ENCODE peak calls at places on chromosomes 12 and 14, in ten cellular contexts. One of them, this sample, is unnamed. For H3K4me1, the result is how much of the 10 kb centered on the place peaks cover.

GRCh38 chr14:71855399-71856036 is 76.7 kb upstream of the RGS6 start:
- DNase-seq in lower lobe of right lung: peak
- DNase-seq in GM23338: peak
- DNase-seq in left ventricle myocardium inferior: peak
- DNase-seq in hepatocyte: peak
- DNase-seq in CD8-positive, alpha-beta T cell: peak
- DNase-seq in cardiac muscle cell: peak
- DNase-seq in mucosa of descending colon: peak
- DNase-seq in pancreas: no peak
- DNase-seq in colonic mucosa: peak
- DNase-seq in this sample: peak

GRCh38 chr12:15629108-15629507 is 160.1 kb downstream of the EPS8 start:
- DNase-seq in lower lobe of right lung: no peak
- DNase-seq in GM23338: peak
- DNase-seq in left ventricle myocardium inferior: peak
- DNase-seq in hepatocyte: peak
- DNase-seq in CD8-positive, alpha-beta T cell: no peak
- DNase-seq in cardiac muscle cell: peak
- DNase-seq in mucosa of descending colon: no peak
- DNase-seq in pancreas: no peak
- DNase-seq in colonic mucosa: peak
- DNase-seq in this sample: no peak

GRCh38 chr14:102498005-102498677 is 11.4 kb downstream of the ANKRD9 start:
- DNase-seq in lower lobe of right lung: no peak
- DNase-seq in GM23338: peak
- DNase-seq in left ventricle myocardium inferior: no peak
- DNase-seq in hepatocyte: peak
- DNase-seq in CD8-positive, alpha-beta T cell: no peak
- DNase-seq in cardiac muscle cell: no peak
- DNase-seq in mucosa of descending colon: peak
- DNase-seq in pancreas: no peak
- DNase-seq in colonic mucosa: no peak
- DNase-seq in this sample: no peak

GRCh38 chr12:77122661-77123060 is 57.3 kb upstream of the E2F7 start:
- DNase-seq in lower lobe of right lung: no peak
- DNase-seq in GM23338: no peak
- DNase-seq in left ventricle myocardium inferior: no peak
- DNase-seq in hepatocyte: no peak
- DNase-seq in CD8-positive, alpha-beta T cell: no peak
- DNase-seq in cardiac muscle cell: no peak
- DNase-seq in mucosa of descending colon: no peak
- DNase-seq in pancreas: no peak
- DNase-seq in colonic mucosa: no peak
- DNase-seq in this sample: no peak

GRCh38 chr14:105084741-105085571 is 19.7 kb upstream of the GPR132 start:
- DNase-seq in lower lobe of right lung: no peak
- DNase-seq in GM23338: no peak
- DNase-seq in left ventricle myocardium inferior: no peak
- DNase-seq in hepatocyte: no peak
- DNase-seq in CD8-positive, alpha-beta T cell: no peak
- DNase-seq in cardiac muscle cell: no peak
- DNase-seq in mucosa of descending colon: peak
- DNase-seq in pancreas: peak
- DNase-seq in colonic mucosa: no peak
- DNase-seq in this sample: no peak

GRCh38 chr12:131755305-131756113 is 44.6 kb downstream of the SFSWAP start:
- DNase-seq in lower lobe of right lung: no peak
- DNase-seq in GM23338: peak
- DNase-seq in left ventricle myocardium inferior: no peak
- DNase-seq in hepatocyte: peak
- DNase-seq in CD8-positive, alpha-beta T cell: no peak
- DNase-seq in cardiac muscle cell: peak
- DNase-seq in mucosa of descending colon: peak
- DNase-seq in pancreas: no peak
- DNase-seq in colonic mucosa: no peak
- DNase-seq in this sample: no peak

GRCh38 chr12:112285600-112286401 is 96.4 kb downstream of the HECTD4 start:
- DNase-seq in lower lobe of right lung: no peak
- DNase-seq in GM23338: no peak
- DNase-seq in left ventricle myocardium inferior: no peak
- DNase-seq in hepatocyte: no peak
- DNase-seq in CD8-positive, alpha-beta T cell: no peak
- DNase-seq in cardiac muscle cell: no peak
- DNase-seq in mucosa of descending colon: no peak
- DNase-seq in pancreas: no peak
- DNase-seq in colonic mucosa: no peak
- DNase-seq in this sample: no peak

GRCh38 chr12:80868576-80868975 is 69.2 kb downstream of the LIN7A start:
- DNase-seq in lower lobe of right lung: no peak
- DNase-seq in GM23338: no peak
- DNase-seq in left ventricle myocardium inferior: no peak
- DNase-seq in hepatocyte: peak
- DNase-seq in CD8-positive, alpha-beta T cell: no peak
- DNase-seq in cardiac muscle cell: no peak
- DNase-seq in mucosa of descending colon: no peak
- DNase-seq in pancreas: no peak
- DNase-seq in colonic mucosa: no peak
- DNase-seq in this sample: no peak

GRCh38 chr14:33903369-33903768 is 47.5 kb downstream of the EGLN3 start:
- DNase-seq in lower lobe of right lung: no peak
- DNase-seq in GM23338: no peak
- DNase-seq in left ventricle myocardium inferior: no peak
- DNase-seq in hepatocyte: no peak
- DNase-seq in CD8-positive, alpha-beta T cell: no peak
- DNase-seq in cardiac muscle cell: no peak
- DNase-seq in mucosa of descending colon: no peak
- DNase-seq in pancreas: no peak
- DNase-seq in colonic mucosa: no peak
- DNase-seq in this sample: no peak

GRCh38 chr12:84779169-84779568 is 133.4 kb downstream of the SLC6A15 start:
- DNase-seq in lower lobe of right lung: no peak
- DNase-seq in GM23338: peak
- DNase-seq in left ventricle myocardium inferior: no peak
- DNase-seq in hepatocyte: no peak
- DNase-seq in CD8-positive, alpha-beta T cell: no peak
- DNase-seq in cardiac muscle cell: no peak
- DNase-seq in mucosa of descending colon: no peak
- DNase-seq in pancreas: no peak
- DNase-seq in colonic mucosa: no peak
- DNase-seq in this sample: no peak

GRCh38 chr12:57586832-57587429 is 4.1 kb upstream of the PIP4K2C start:
- DNase-seq in lower lobe of right lung: no peak
- DNase-seq in GM23338: no peak
- DNase-seq in left ventricle myocardium inferior: no peak
- DNase-seq in hepatocyte: no peak
- DNase-seq in CD8-positive, alpha-beta T cell: no peak
- DNase-seq in cardiac muscle cell: no peak
- DNase-seq in mucosa of descending colon: no peak
- DNase-seq in pancreas: no peak
- DNase-seq in colonic mucosa: no peak
- DNase-seq in this sample: no peak

GRCh38 chr14:89165189-89165809 is 251.7 kb downstream of the FOXN3 start:
- DNase-seq in lower lobe of right lung: no peak
- DNase-seq in GM23338: no peak
- DNase-seq in left ventricle myocardium inferior: no peak
- DNase-seq in hepatocyte: no peak
- DNase-seq in CD8-positive, alpha-beta T cell: no peak
- DNase-seq in cardiac muscle cell: no peak
- DNase-seq in mucosa of descending colon: no peak
- DNase-seq in pancreas: no peak
- DNase-seq in colonic mucosa: no peak
- DNase-seq in this sample: no peak

GRCh38 chr14:99707921-99708320 is 23.8 kb downstream of the CYP46A1 start:
- DNase-seq in lower lobe of right lung: no peak
- DNase-seq in GM23338: no peak
- DNase-seq in left ventricle myocardium inferior: no peak
- DNase-seq in hepatocyte: no peak
- DNase-seq in CD8-positive, alpha-beta T cell: peak
- DNase-seq in cardiac muscle cell: no peak
- DNase-seq in mucosa of descending colon: no peak
- DNase-seq in pancreas: no peak
- DNase-seq in colonic mucosa: no peak
- DNase-seq in this sample: no peak
- H3K4me1 ChIP-seq in lower lobe of right lung: under half
- H3K4me1 ChIP-seq in GM23338: under half
- H3K4me1 ChIP-seq in left ventricle myocardium inferior: under half
- H3K4me1 ChIP-seq in hepatocyte: under half
- H3K4me1 ChIP-seq in CD8-positive, alpha-beta T cell: under half
- H3K4me1 ChIP-seq in cardiac muscle cell: under half
- H3K4me1 ChIP-seq in mucosa of descending colon: under half
- H3K4me1 ChIP-seq in pancreas: under half
- H3K4me1 ChIP-seq in colonic mucosa: under half
- H3K4me1 ChIP-seq in this sample: under half

DNA sequence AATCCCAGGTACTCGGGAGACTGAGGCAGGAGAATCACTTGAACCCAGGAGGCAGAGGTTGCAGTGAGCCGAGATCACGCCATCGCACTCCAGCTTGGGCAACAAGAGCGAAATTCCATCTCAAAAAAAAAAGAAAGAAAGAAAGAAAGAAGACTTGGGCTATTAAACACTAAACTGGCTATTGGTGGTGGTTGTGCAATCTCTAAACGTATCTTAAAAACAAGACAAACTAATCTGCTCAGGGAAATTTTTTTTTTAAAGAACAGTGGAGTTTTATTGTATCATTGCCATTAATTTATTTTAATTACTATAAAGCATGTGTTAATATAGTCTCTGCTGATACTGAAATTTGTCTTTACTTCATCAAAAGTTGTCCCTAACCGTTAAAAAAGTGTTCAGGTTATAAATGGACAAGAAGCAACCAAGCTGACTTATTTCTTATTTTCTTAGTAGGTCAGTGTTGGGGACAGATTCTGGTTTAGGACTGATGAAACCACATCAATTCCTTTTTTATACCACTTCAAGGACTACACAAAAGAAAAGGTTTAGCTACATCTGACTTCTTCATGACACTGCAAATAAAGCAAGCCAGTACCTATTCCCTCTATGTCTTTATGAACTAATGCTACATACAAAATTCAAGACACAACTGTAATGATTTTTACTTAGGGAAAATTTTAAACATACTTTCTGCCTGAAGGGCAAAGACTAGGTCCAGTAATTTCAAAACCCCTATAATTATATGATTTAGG is 68.7 kb upstream of the KRAS start:
- DNase-seq in lower lobe of right lung: no peak
- DNase-seq in GM23338: no peak
- DNase-seq in left ventricle myocardium inferior: no peak
- DNase-seq in hepatocyte: no peak
- DNase-seq in CD8-positive, alpha-beta T cell: no peak
- DNase-seq in cardiac muscle cell: no peak
- DNase-seq in mucosa of descending colon: no peak
- DNase-seq in pancreas: no peak
- DNase-seq in colonic mucosa: no peak
- DNase-seq in this sample: no peak
- H3K4me3 ChIP-seq in lower lobe of right lung: no peak
- H3K4me3 ChIP-seq in GM23338: no peak
- H3K4me3 ChIP-seq in left ventricle myocardium inferior: no peak
- H3K4me3 ChIP-seq in hepatocyte: no peak
- H3K4me3 ChIP-seq in CD8-positive, alpha-beta T cell: no peak
- H3K4me3 ChIP-seq in cardiac muscle cell: no peak
- H3K4me3 ChIP-seq in mucosa of descending colon: no peak
- H3K4me3 ChIP-seq in pancreas: no peak
- H3K4me3 ChIP-seq in colonic mucosa: no peak
- H3K4me3 ChIP-seq in this sample: no peak

GRCh38 chr14:77988096-77988870 is 181.9 kb upstream of the NRXN3 start:
- DNase-seq in lower lobe of right lung: no peak
- DNase-seq in GM23338: no peak
- DNase-seq in left ventricle myocardium inferior: no peak
- DNase-seq in hepatocyte: no peak
- DNase-seq in CD8-positive, alpha-beta T cell: no peak
- DNase-seq in cardiac muscle cell: no peak
- DNase-seq in mucosa of descending colon: no peak
- DNase-seq in pancreas: no peak
- DNase-seq in colonic mucosa: no peak
- DNase-seq in this sample: no peak

GRCh38 chr14:77988966-77989365 is 181.2 kb upstream of the NRXN3 start:
- DNase-seq in lower lobe of right lung: no peak
- DNase-seq in GM23338: no peak
- DNase-seq in left ventricle myocardium inferior: peak
- DNase-seq in hepatocyte: no peak
- DNase-seq in CD8-positive, alpha-beta T cell: no peak
- DNase-seq in cardiac muscle cell: no peak
- DNase-seq in mucosa of descending colon: no peak
- DNase-seq in pancreas: no peak
- DNase-seq in colonic mucosa: no peak
- DNase-seq in this sample: no peak

GRCh38 chr14:77989441-77989891 is 180.7 kb upstream of the NRXN3 start:
- DNase-seq in lower lobe of right lung: no peak
- DNase-seq in GM23338: no peak
- DNase-seq in left ventricle myocardium inferior: peak
- DNase-seq in hepatocyte: no peak
- DNase-seq in CD8-positive, alpha-beta T cell: no peak
- DNase-seq in cardiac muscle cell: no peak
- DNase-seq in mucosa of descending colon: no peak
- DNase-seq in pancreas: no peak
- DNase-seq in colonic mucosa: no peak
- DNase-seq in this sample: no peak

GRCh38 chr14:77986808-77987207 is 183.4 kb upstream of the NRXN3 start:
- DNase-seq in lower lobe of right lung: no peak
- DNase-seq in GM23338: no peak
- DNase-seq in left ventricle myocardium inferior: no peak
- DNase-seq in hepatocyte: no peak
- DNase-seq in CD8-positive, alpha-beta T cell: no peak
- DNase-seq in cardiac muscle cell: no peak
- DNase-seq in mucosa of descending colon: no peak
- DNase-seq in pancreas: no peak
- DNase-seq in colonic mucosa: no peak
- DNase-seq in this sample: no peak

GRCh38 chr14:77991128-77991772 is 178.9 kb upstream of the NRXN3 start:
- DNase-seq in lower lobe of right lung: no peak
- DNase-seq in GM23338: peak
- DNase-seq in left ventricle myocardium inferior: no peak
- DNase-seq in hepatocyte: no peak
- DNase-seq in CD8-positive, alpha-beta T cell: no peak
- DNase-seq in cardiac muscle cell: peak
- DNase-seq in mucosa of descending colon: no peak
- DNase-seq in pancreas: no peak
- DNase-seq in colonic mucosa: no peak
- DNase-seq in this sample: no peak
- TF ChIP-seq CTCF in lower lobe of right lung: no peak
- TF ChIP-seq CTCF in GM23338: peak
- TF ChIP-seq CTCF in left ventricle myocardium inferior: peak
- TF ChIP-seq CTCF in hepatocyte: peak
- TF ChIP-seq CTCF in CD8-positive, alpha-beta T cell: no peak
- TF ChIP-seq CTCF in cardiac muscle cell: peak
- TF ChIP-seq CTCF in mucosa of descending colon: no peak
- TF ChIP-seq CTCF in pancreas: no peak
- TF ChIP-seq CTCF in colonic mucosa: no peak
- TF ChIP-seq CTCF in this sample: no peak

DNA sequence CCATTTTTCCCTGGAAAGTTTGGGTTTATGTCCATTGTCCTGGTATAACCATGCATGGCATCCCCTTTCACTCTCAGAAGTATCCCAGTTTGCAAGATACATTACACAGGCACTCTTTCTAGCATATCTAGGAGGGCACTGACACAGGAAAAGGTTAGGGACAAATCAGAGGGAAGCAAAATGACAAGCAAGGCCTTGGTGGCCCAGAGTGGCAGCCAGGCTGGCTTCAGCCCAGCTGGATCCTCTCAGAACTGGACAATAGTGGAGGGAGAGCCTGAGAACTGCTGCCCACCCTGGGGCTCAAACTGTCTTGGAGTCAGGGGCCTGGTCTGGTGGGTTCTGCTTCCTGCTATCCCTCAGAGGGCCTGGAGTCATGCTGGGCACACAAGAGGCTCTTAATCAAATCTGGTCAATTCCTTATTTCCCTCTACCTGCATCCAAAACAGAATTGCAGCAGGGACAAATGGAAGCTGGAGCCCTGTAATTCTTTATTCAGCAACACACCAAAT is 2.6 kb downstream of the VDR start:
- DNase-seq in lower lobe of right lung: no peak
- DNase-seq in GM23338: no peak
- DNase-seq in left ventricle myocardium inferior: no peak
- DNase-seq in hepatocyte: no peak
- DNase-seq in CD8-positive, alpha-beta T cell: no peak
- DNase-seq in cardiac muscle cell: no peak
- DNase-seq in mucosa of descending colon: no peak
- DNase-seq in pancreas: no peak
- DNase-seq in colonic mucosa: no peak
- DNase-seq in this sample: no peak
- H3K4me1 ChIP-seq in lower lobe of right lung: half or more
- H3K4me1 ChIP-seq in GM23338: under half
- H3K4me1 ChIP-seq in left ventricle myocardium inferior: under half
- H3K4me1 ChIP-seq in hepatocyte: under half
- H3K4me1 ChIP-seq in CD8-positive, alpha-beta T cell: under half
- H3K4me1 ChIP-seq in cardiac muscle cell: under half
- H3K4me1 ChIP-seq in mucosa of descending colon: half or more
- H3K4me1 ChIP-seq in pancreas: under half
- H3K4me1 ChIP-seq in colonic mucosa: under half
- H3K4me1 ChIP-seq in this sample: half or more